ENCODE peak calls at places on chromosomes 5 and 9, in nine cellular contexts. One of them, this sample, is unnamed.

GRCh38 chr9:90449213-90449925 is 193.3 kb downstream of the DIRAS2 start:
- DNase-seq in mucosa of descending colon: no peak
- DNase-seq in esophagus squamous epithelium: no peak
- DNase-seq in NB4: no peak
- DNase-seq in foreskin fibroblast: no peak
- DNase-seq in PC-3: no peak
- DNase-seq in neural progenitor cell: no peak
- DNase-seq in fibroblast of the aortic adventitia: no peak
- DNase-seq in RWPE1: no peak
- DNase-seq in this sample: peak

GRCh38 chr5:141694479-141694878 is 12.4 kb upstream of the ARAP3 start:
- DNase-seq in mucosa of descending colon: peak
- DNase-seq in esophagus squamous epithelium: no peak
- DNase-seq in NB4: no peak
- DNase-seq in foreskin fibroblast: no peak
- DNase-seq in PC-3: no peak
- DNase-seq in neural progenitor cell: no peak
- DNase-seq in fibroblast of the aortic adventitia: no peak
- DNase-seq in RWPE1: no peak
- DNase-seq in this sample: no peak

GRCh38 chr5:65620021-65620420 is 4.1 kb downstream of the TRIM23 start:
- DNase-seq in mucosa of descending colon: no peak
- DNase-seq in esophagus squamous epithelium: no peak
- DNase-seq in NB4: no peak
- DNase-seq in foreskin fibroblast: no peak
- DNase-seq in PC-3: no peak
- DNase-seq in neural progenitor cell: no peak
- DNase-seq in fibroblast of the aortic adventitia: no peak
- DNase-seq in RWPE1: peak
- DNase-seq in this sample: no peak

GRCh38 chr5:37514946-37515345 is 135.8 kb downstream of the WDR70 start:
- DNase-seq in mucosa of descending colon: no peak
- DNase-seq in esophagus squamous epithelium: no peak
- DNase-seq in NB4: no peak
- DNase-seq in foreskin fibroblast: no peak
- DNase-seq in PC-3: no peak
- DNase-seq in neural progenitor cell: no peak
- DNase-seq in fibroblast of the aortic adventitia: no peak
- DNase-seq in RWPE1: no peak
- DNase-seq in this sample: no peak

GRCh38 chr5:87322381-87322780 is 54.7 kb downstream of the RASA1 start:
- DNase-seq in mucosa of descending colon: no peak
- DNase-seq in esophagus squamous epithelium: no peak
- DNase-seq in NB4: no peak
- DNase-seq in foreskin fibroblast: no peak
- DNase-seq in PC-3: no peak
- DNase-seq in neural progenitor cell: no peak
- DNase-seq in fibroblast of the aortic adventitia: no peak
- DNase-seq in RWPE1: no peak
- DNase-seq in this sample: no peak

GRCh38 chr9:100099722-100100042 is 639 bp downstream of the INVS start:
- DNase-seq in mucosa of descending colon: peak
- DNase-seq in esophagus squamous epithelium: no peak
- DNase-seq in NB4: no peak
- DNase-seq in foreskin fibroblast: no peak
- DNase-seq in PC-3: no peak
- DNase-seq in neural progenitor cell: peak
- DNase-seq in fibroblast of the aortic adventitia: no peak
- DNase-seq in RWPE1: peak
- DNase-seq in this sample: no peak

GRCh38 chr5:56608216-56608925 is 207.0 kb upstream of the MAP3K1 start:
- DNase-seq in mucosa of descending colon: peak
- DNase-seq in esophagus squamous epithelium: no peak
- DNase-seq in NB4: peak
- DNase-seq in foreskin fibroblast: no peak
- DNase-seq in PC-3: no peak
- DNase-seq in neural progenitor cell: no peak
- DNase-seq in fibroblast of the aortic adventitia: no peak
- DNase-seq in RWPE1: no peak
- DNase-seq in this sample: no peak

GRCh38 chr5:179700401-179700918 is 1.7 kb downstream of the CANX start:
- DNase-seq in mucosa of descending colon: no peak
- DNase-seq in esophagus squamous epithelium: no peak
- DNase-seq in NB4: peak
- DNase-seq in foreskin fibroblast: peak
- DNase-seq in PC-3: no peak
- DNase-seq in neural progenitor cell: no peak
- DNase-seq in fibroblast of the aortic adventitia: peak
- DNase-seq in RWPE1: peak
- DNase-seq in this sample: no peak

GRCh38 chr9:121976751-121977150 is 116.4 kb downstream of the TTLL11 start:
- DNase-seq in mucosa of descending colon: no peak
- DNase-seq in esophagus squamous epithelium: no peak
- DNase-seq in NB4: no peak
- DNase-seq in foreskin fibroblast: peak
- DNase-seq in PC-3: no peak
- DNase-seq in neural progenitor cell: no peak
- DNase-seq in fibroblast of the aortic adventitia: peak
- DNase-seq in RWPE1: peak
- DNase-seq in this sample: peak

GRCh38 chr5:96433066-96433447 is at the start of gene PCSK1:
- DNase-seq in mucosa of descending colon: no peak
- DNase-seq in esophagus squamous epithelium: no peak
- DNase-seq in NB4: no peak
- DNase-seq in foreskin fibroblast: peak
- DNase-seq in PC-3: no peak
- DNase-seq in neural progenitor cell: peak
- DNase-seq in fibroblast of the aortic adventitia: no peak
- DNase-seq in RWPE1: no peak
- DNase-seq in this sample: no peak

GRCh38 chr5:74237746-74238145 is 402.8 kb downstream of the ENC1 start:
- DNase-seq in mucosa of descending colon: no peak
- DNase-seq in esophagus squamous epithelium: no peak
- DNase-seq in NB4: no peak
- DNase-seq in foreskin fibroblast: no peak
- DNase-seq in PC-3: no peak
- DNase-seq in neural progenitor cell: no peak
- DNase-seq in fibroblast of the aortic adventitia: no peak
- DNase-seq in RWPE1: no peak
- DNase-seq in this sample: no peak

GRCh38 chr5:110262754-110263153 is 463.7 kb downstream of the TMEM232 start:
- DNase-seq in mucosa of descending colon: no peak
- DNase-seq in esophagus squamous epithelium: no peak
- DNase-seq in NB4: no peak
- DNase-seq in foreskin fibroblast: no peak
- DNase-seq in PC-3: no peak
- DNase-seq in neural progenitor cell: no peak
- DNase-seq in fibroblast of the aortic adventitia: peak
- DNase-seq in RWPE1: no peak
- DNase-seq in this sample: peak

GRCh38 chr9:34197756-34198711 is 19.2 kb downstream of the UBAP1 start:
- DNase-seq in mucosa of descending colon: no peak
- DNase-seq in esophagus squamous epithelium: no peak
- DNase-seq in NB4: peak
- DNase-seq in foreskin fibroblast: no peak
- DNase-seq in PC-3: no peak
- DNase-seq in neural progenitor cell: peak
- DNase-seq in fibroblast of the aortic adventitia: no peak
- DNase-seq in RWPE1: no peak
- DNase-seq in this sample: no peak

GRCh38 chr5:178213748-178214151 is 9.4 kb downstream of the HNRNPAB start:
- DNase-seq in mucosa of descending colon: peak
- DNase-seq in esophagus squamous epithelium: no peak
- DNase-seq in NB4: no peak
- DNase-seq in foreskin fibroblast: no peak
- DNase-seq in PC-3: no peak
- DNase-seq in neural progenitor cell: no peak
- DNase-seq in fibroblast of the aortic adventitia: no peak
- DNase-seq in RWPE1: no peak
- DNase-seq in this sample: no peak

GRCh38 chr9:19154135-19154612 is 26.9 kb upstream of the PLIN2 start:
- DNase-seq in mucosa of descending colon: no peak
- DNase-seq in esophagus squamous epithelium: no peak
- DNase-seq in NB4: peak
- DNase-seq in foreskin fibroblast: peak
- DNase-seq in PC-3: no peak
- DNase-seq in neural progenitor cell: no peak
- DNase-seq in fibroblast of the aortic adventitia: peak
- DNase-seq in RWPE1: no peak
- DNase-seq in this sample: peak

GRCh38 chr9:120358877-120359276 is 221.1 kb downstream of the CDK5RAP2 start:
- DNase-seq in mucosa of descending colon: no peak
- DNase-seq in esophagus squamous epithelium: no peak
- DNase-seq in NB4: no peak
- DNase-seq in foreskin fibroblast: no peak
- DNase-seq in PC-3: no peak
- DNase-seq in neural progenitor cell: peak
- DNase-seq in fibroblast of the aortic adventitia: no peak
- DNase-seq in RWPE1: no peak
- DNase-seq in this sample: no peak
- TF ChIP-seq CTCF in mucosa of descending colon: no peak
- TF ChIP-seq CTCF in esophagus squamous epithelium: no peak
- TF ChIP-seq CTCF in NB4: no peak
- TF ChIP-seq CTCF in foreskin fibroblast: no peak
- TF ChIP-seq CTCF in PC-3: no peak
- TF ChIP-seq CTCF in neural progenitor cell: peak
- TF ChIP-seq CTCF in fibroblast of the aortic adventitia: no peak
- TF ChIP-seq CTCF in RWPE1: no peak
- TF ChIP-seq CTCF in this sample: no peak

DNA sequence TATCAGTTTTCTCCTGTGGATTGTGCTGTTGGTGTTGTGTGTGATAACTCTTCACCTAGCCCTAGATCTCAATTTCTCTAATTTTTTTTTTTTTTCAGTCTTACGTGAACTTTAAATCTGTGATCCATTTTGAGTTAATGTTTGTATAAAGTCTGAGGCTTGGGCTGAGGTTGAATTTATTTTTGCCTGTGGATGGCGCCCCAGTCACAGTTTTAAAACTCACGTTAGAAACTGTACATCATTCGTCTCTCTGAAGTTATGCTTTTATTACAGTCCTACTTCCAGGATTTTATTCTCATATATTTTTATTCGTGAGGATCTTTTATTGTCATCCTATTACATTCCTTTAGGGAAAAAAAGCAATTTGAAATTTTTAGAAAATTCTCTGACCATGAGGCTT is 103.1 kb downstream of the EHMT1 start:
- DNase-seq in mucosa of descending colon: no peak
- DNase-seq in esophagus squamous epithelium: no peak
- DNase-seq in NB4: no peak
- DNase-seq in foreskin fibroblast: no peak
- DNase-seq in PC-3: no peak
- DNase-seq in neural progenitor cell: no peak
- DNase-seq in fibroblast of the aortic adventitia: no peak
- DNase-seq in RWPE1: no peak
- DNase-seq in this sample: no peak
- TF ChIP-seq CTCF in mucosa of descending colon: no peak
- TF ChIP-seq CTCF in esophagus squamous epithelium: no peak
- TF ChIP-seq CTCF in NB4: no peak
- TF ChIP-seq CTCF in foreskin fibroblast: no peak
- TF ChIP-seq CTCF in PC-3: no peak
- TF ChIP-seq CTCF in neural progenitor cell: peak
- TF ChIP-seq CTCF in fibroblast of the aortic adventitia: no peak
- TF ChIP-seq CTCF in RWPE1: no peak
- TF ChIP-seq CTCF in this sample: no peak

DNA sequence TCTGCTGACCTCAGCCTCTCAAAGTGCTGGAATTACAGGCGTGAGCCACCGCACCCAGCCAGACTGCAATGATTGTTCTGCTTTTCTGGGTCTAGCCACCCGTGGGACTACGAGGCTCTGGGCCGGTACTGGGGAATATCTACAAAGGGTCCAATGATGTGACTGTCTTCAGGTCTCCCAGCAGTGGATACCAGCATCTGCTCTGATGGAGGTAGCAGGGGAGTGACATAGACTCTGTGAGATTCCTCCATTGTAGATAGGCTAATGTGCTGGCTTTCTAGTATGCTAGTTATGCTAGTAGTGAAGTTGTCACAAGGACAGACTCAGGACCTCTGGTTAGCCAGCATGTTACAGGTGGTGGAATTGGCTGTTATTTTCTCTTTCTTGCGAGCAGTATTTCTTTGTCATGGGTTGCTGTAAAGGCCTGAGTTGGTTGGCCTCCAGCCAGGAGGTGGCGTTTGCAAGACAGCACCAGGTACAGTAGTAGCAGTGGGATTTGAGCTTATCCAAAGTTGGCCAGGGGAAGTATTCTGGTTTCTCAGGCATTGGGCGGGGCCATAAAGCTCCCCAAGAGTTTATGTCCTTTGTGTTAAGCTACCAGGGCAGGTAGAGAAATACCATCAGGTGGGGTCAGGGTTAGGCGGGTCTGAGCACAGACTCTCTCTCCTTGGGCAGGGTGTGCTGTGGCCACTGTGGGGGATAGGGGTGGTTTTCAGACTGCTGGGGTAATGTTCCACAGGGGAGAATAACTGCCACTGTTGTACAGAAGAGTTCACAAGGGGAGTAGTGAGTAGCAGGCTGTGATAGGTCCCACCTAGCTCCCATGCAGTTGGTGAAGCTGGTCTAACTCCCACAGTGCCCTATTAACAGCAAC is 105.2 kb downstream of the SGCD start:
- DNase-seq in mucosa of descending colon: no peak
- DNase-seq in esophagus squamous epithelium: no peak
- DNase-seq in NB4: no peak
- DNase-seq in foreskin fibroblast: no peak
- DNase-seq in PC-3: no peak
- DNase-seq in neural progenitor cell: no peak
- DNase-seq in fibroblast of the aortic adventitia: no peak
- DNase-seq in RWPE1: no peak
- DNase-seq in this sample: no peak
- TF ChIP-seq CTCF in mucosa of descending colon: no peak
- TF ChIP-seq CTCF in esophagus squamous epithelium: no peak
- TF ChIP-seq CTCF in NB4: no peak
- TF ChIP-seq CTCF in foreskin fibroblast: no peak
- TF ChIP-seq CTCF in PC-3: no peak
- TF ChIP-seq CTCF in neural progenitor cell: no peak
- TF ChIP-seq CTCF in fibroblast of the aortic adventitia: no peak
- TF ChIP-seq CTCF in RWPE1: no peak
- TF ChIP-seq CTCF in this sample: no peak

DNA sequence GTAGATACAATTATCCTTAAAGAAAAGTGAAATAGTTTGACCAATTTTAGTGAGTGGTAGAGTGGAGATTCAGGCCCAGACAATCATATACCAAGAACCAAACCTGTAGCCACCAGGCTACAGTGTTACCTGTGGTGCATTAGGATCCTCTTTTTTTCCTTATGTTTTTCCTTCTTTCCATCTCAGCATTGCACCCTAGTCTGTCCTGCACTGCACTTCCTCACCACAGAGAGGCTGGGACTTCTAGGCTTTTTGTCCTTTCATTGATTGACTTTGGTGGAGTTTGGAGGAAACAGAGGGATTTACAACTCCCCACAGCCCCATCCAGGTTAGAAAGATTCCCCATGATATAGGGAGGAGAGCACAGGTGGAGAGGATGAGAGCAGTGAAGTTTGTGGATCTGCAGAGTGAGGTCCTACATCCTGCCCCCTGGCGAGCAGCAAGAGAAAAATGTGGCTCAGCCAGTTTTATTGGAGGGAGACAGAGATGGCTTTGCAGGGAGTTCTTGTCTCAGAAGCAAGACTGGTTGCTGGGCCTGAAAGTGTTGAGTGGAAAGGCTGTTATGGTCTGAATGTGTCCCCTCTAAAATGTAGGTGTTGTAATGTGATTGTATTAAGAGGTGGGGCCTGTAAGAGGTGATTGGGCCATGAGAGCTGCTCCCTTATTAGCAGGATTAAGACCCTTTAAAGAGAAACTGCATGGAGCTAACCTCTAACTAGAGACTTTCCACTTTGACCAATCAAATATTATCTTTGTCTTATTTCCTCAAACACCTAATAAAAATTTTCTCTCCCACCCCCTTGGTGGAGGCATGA is 36.2 kb downstream of the KIF4B start:
- DNase-seq in mucosa of descending colon: no peak
- DNase-seq in esophagus squamous epithelium: no peak
- DNase-seq in NB4: peak
- DNase-seq in foreskin fibroblast: no peak
- DNase-seq in PC-3: peak
- DNase-seq in neural progenitor cell: peak
- DNase-seq in fibroblast of the aortic adventitia: peak
- DNase-seq in RWPE1: no peak
- DNase-seq in this sample: peak
- TF ChIP-seq CTCF in mucosa of descending colon: no peak
- TF ChIP-seq CTCF in esophagus squamous epithelium: no peak
- TF ChIP-seq CTCF in NB4: peak
- TF ChIP-seq CTCF in foreskin fibroblast: no peak
- TF ChIP-seq CTCF in PC-3: peak
- TF ChIP-seq CTCF in neural progenitor cell: peak
- TF ChIP-seq CTCF in fibroblast of the aortic adventitia: no peak
- TF ChIP-seq CTCF in RWPE1: no peak
- TF ChIP-seq CTCF in this sample: peak

This sample was measured in astrocyte of the spinal cord.